ENCODE peak calls at places on chromosomes 6 and 20, in five cellular contexts. L, R, N, H and J are unnamed samples.
A peak's percentile ranks its signal among the peaks of the same experiment; 100 is the strongest.

GRCh38 chr20:18679020-18679419 is 91.2 kb downstream of the DTD1 start:
- DNase-seq in H (no peak), N (no peak), L (no peak), R (peak; percentile 35), J (no peak)

GRCh38 chr6:88814909-88815308 is 148.5 kb downstream of the RNGTT start:
- DNase-seq in H (no peak), L (no peak), N (no peak), R (no peak), J (no peak)

GRCh38 chr6:103122766-103123601 is 1729.5 kb downstream of the GRIK2 start:
- DNase-seq in R (peak; percentile 0), H (no peak), L (no peak), N (no peak), J (no peak)

GRCh38 chr20:33648396-33649004 is 13.6 kb upstream of the C20orf144 start:
- DNase-seq in H (no peak), L (no peak), R (no peak), N (no peak), J (no peak)

GRCh38 chr20:46703435-46703834 is 6.0 kb upstream of the SLC2A10 start:
- DNase-seq in H (no peak), N (no peak), R (no peak), L (no peak), J (no peak)

GRCh38 chr6:139567095-139567494 is 192.6 kb upstream of the CITED2 start:
- DNase-seq in H (no peak), L (no peak), R (no peak), N (no peak), J (no peak)

GRCh38 chr20:20802328-20802727 is 89.9 kb upstream of the RALGAPA2 start:
- DNase-seq in N (no peak), H (no peak), R (no peak), L (no peak), J (no peak)

GRCh38 chr6:47114460-47114859 is 72.3 kb upstream of the ADGRF1 start:
- DNase-seq in N (no peak), R (no peak), H (no peak), L (no peak), J (no peak)

GRCh38 chr6:37566209-37566859 is 66.6 kb upstream of the CCDC167 start:
- DNase-seq in R (peak; percentile 55), N (peak; percentile 71), L (peak; percentile 91), H (no peak), J (peak; percentile 14)

GRCh38 chr6:9195322-9195721 is 760.0 kb upstream of the SLC35B3 start:
- DNase-seq in L (no peak), R (no peak), H (no peak), N (no peak), J (no peak)

GRCh38 chr6:6728169-6728941 is 139.8 kb downstream of the LY86 start:
- DNase-seq in H (no peak), R (no peak), L (no peak), N (no peak), J (no peak)

GRCh38 chr6:161161889-161162624 is 111.8 kb downstream of the AGPAT4 start:
- DNase-seq in N (no peak), L (no peak), R (no peak), H (no peak), J (no peak)

GRCh38 chr6:26312501-26313390 is 52.3 kb upstream of the BTN3A2 start:
- DNase-seq in L (peak; percentile 89), H (no peak), R (peak; percentile 74), N (peak; percentile 82), J (peak; percentile 94)

GRCh38 chr6:37059344-37060194 is 54.1 kb downstream of the FGD2 start:
- DNase-seq in R (no peak), H (peak; percentile 86), L (peak; percentile 89), N (no peak), J (no peak)

GRCh38 chr6:80203283-80203682 is 96.8 kb downstream of the BCKDHB start:
- DNase-seq in N (no peak), L (no peak), H (no peak), R (no peak), J (no peak)

GRCh38 chr20:51404297-51405060 is 138.0 kb downstream of the NFATC2 start:
- DNase-seq in H (no peak), N (peak; percentile 83), R (no peak), L (no peak), J (no peak)

GRCh38 chr6:49549691-49550412 is 616 bp upstream of the C6orf141 start:
- DNase-seq in N (no peak), L (no peak), H (no peak), R (no peak), J (no peak)

GRCh38 chr6:41258196-41258493 is 28.3 kb downstream of the TREM1 start:
- DNase-seq in H (no peak), N (no peak), R (no peak), L (peak; percentile 74), J (no peak)

GRCh38 chr20:63705232-63706026 is 2.3 kb downstream of the ARFRP1 start:
- DNase-seq in H (no peak), N (no peak), R (no peak), L (no peak), J (no peak)

GRCh38 chr6:159700970-159701369 is 7.9 kb upstream of the SOD2 start:
- DNase-seq in H (no peak), L (no peak), R (no peak), N (no peak), J (no peak)

GRCh38 chr6:1179571-1180459 is 132.1 kb upstream of the FOXQ1 start:
- DNase-seq in H (no peak), N (no peak), L (no peak), R (no peak), J (no peak)

GRCh38 chr6:116008470-116009229 is 52.0 kb downstream of the FRK start:
- DNase-seq in L (no peak), H (peak; percentile 34), R (no peak), N (no peak), J (no peak)

GRCh38 chr20:40279390-40279789 is 409.6 kb downstream of the MAFB start:
- DNase-seq in R (no peak), L (no peak), H (peak; percentile 28), N (no peak), J (peak; percentile 71)

GRCh38 chr6:150025201-150025917 is at the start of gene RAET1L:
- DNase-seq in H (no peak), R (no peak), N (no peak), L (no peak), J (peak; percentile 13)

GRCh38 chr20:17083738-17084137 is 143.1 kb upstream of the PCSK2 start:
- DNase-seq in H (no peak), R (no peak), L (no peak), N (no peak), J (no peak)

GRCh38 chr20:44336086-44336485 is 757 bp upstream of the R3HDML start:
- DNase-seq in L (no peak), H (no peak), N (no peak), R (no peak), J (no peak)

GRCh38 chr6:110949679-110950285 is 8.7 kb upstream of the GTF3C6 start:
- DNase-seq in L (no peak), H (no peak), R (no peak), N (no peak), J (no peak)

GRCh38 chr6:168823397-168824020 is 382.5 kb downstream of the SMOC2 start:
- DNase-seq in R (no peak), N (no peak), L (no peak), H (no peak), J (no peak)